ENCODE peak calls at places on chromosomes 5 and 9, in eight cellular contexts. K, S, R, W, M, I, V and U are unnamed samples.
A peak's percentile ranks its signal among the peaks of the same experiment; 100 is the strongest.

GRCh38 chr5:3607541-3608147 is 12.0 kb downstream of the IRX1 start:
- DNase-seq in K (no peak), R (peak; percentile 15), M (no peak), S (no peak), V (no peak), W (no peak), I (no peak), U (no peak)

GRCh38 chr9:31023793-31024192 is 1360.7 kb upstream of the ACO1 start:
- DNase-seq in K (no peak), R (no peak), M (no peak), S (no peak), I (no peak), V (no peak), W (no peak), U (no peak)

GRCh38 chr5:2989517-2989916 is 238.0 kb upstream of the IRX2 start:
- DNase-seq in V (no peak), M (no peak), K (no peak), I (no peak), S (no peak), W (no peak), R (no peak), U (no peak)

GRCh38 chr5:30100929-30101328 is 1092.6 kb upstream of the CDH6 start:
- DNase-seq in R (no peak), I (no peak), V (no peak), W (no peak), S (no peak), K (no peak), M (no peak), U (no peak)

GRCh38 chr9:5688109-5688508 is 59.2 kb downstream of the RIC1 start:
- DNase-seq in R (peak; percentile 67), S (no peak), V (no peak), M (no peak), K (no peak), W (no peak), I (no peak), U (no peak)

GRCh38 chr5:57441557-57441956 is 41.1 kb downstream of the ACTBL2 start:
- DNase-seq in R (peak; percentile 98), M (no peak), K (no peak), W (no peak), I (peak; percentile 98), S (no peak), V (no peak), U (no peak)

GRCh38 chr5:79773612-79774011 is 84.0 kb downstream of the CMYA5 start:
- DNase-seq in K (no peak), W (no peak), S (no peak), V (no peak), M (no peak), R (no peak), I (no peak), U (no peak)

GRCh38 chr9:123656565-123656964 is 273.4 kb downstream of the DENND1A start:
- DNase-seq in M (no peak), I (peak; percentile 6), W (no peak), S (no peak), K (no peak), V (no peak), R (peak; percentile 29), U (no peak)

GRCh38 chr5:177431317-177432142 is 5.1 kb downstream of the GRK6 start:
- DNase-seq in S (no peak), K (no peak), R (no peak), I (no peak), V (peak; percentile 35), M (peak; percentile 89), W (no peak), U (peak; percentile 81)

GRCh38 chr9:79184821-79185220 is 386.9 kb upstream of the TLE4 start:
- DNase-seq in V (no peak), W (no peak), I (no peak), K (no peak), R (no peak), S (no peak), M (no peak), U (no peak)

GRCh38 chr9:88660611-88661010 is 125.6 kb downstream of the NXNL2 start:
- DNase-seq in I (peak; percentile 30), M (no peak), R (peak; percentile 60), V (no peak), K (no peak), S (no peak), W (no peak), U (no peak)

GRCh38 chr5:1511037-1511436 is 12.7 kb downstream of the LPCAT1 start:
- DNase-seq in W (no peak), M (peak; percentile 38), V (no peak), I (no peak), R (no peak), K (peak; percentile 39), S (no peak), U (peak; percentile 15)

GRCh38 chr9:37906312-37907239 is 2.6 kb upstream of the SLC25A51 start:
- DNase-seq in W (no peak), I (no peak), S (no peak), K (no peak), M (no peak), V (no peak), R (no peak), U (no peak)

GRCh38 chr9:613771-614347 is 227.6 kb upstream of the DMRT1 start:
- DNase-seq in V (no peak), I (peak; percentile 87), R (peak; percentile 94), S (peak; percentile 41), K (peak; percentile 83), M (peak; percentile 61), W (no peak), U (peak; percentile 47)

GRCh38 chr5:56147679-56148230 is 85.4 kb downstream of the ANKRD55 start:
- DNase-seq in S (no peak), V (no peak), W (no peak), I (no peak), M (no peak), R (no peak), K (no peak), U (no peak)

GRCh38 chr9:120783611-120784047 is 9.6 kb downstream of the FBXW2 start:
- DNase-seq in I (peak; percentile 50), K (no peak), M (no peak), W (no peak), S (peak; percentile 40), V (no peak), R (peak; percentile 58), U (no peak)

GRCh38 chr5:8686707-8687106 is 817.8 kb downstream of the MTRR start:
- DNase-seq in W (no peak), R (peak; percentile 76), I (no peak), K (no peak), S (no peak), V (no peak), M (no peak), U (no peak)

GRCh38 chr5:150562832-150563231 is 54.9 kb downstream of the NDST1 start:
- DNase-seq in I (peak; percentile 41), M (no peak), V (no peak), S (no peak), K (no peak), W (no peak), R (peak; percentile 73), U (no peak)

GRCh38 chr5:175897285-175897684 is 25.9 kb downstream of the CPLX2 start:
- DNase-seq in I (no peak), K (no peak), M (no peak), V (no peak), W (no peak), R (no peak), S (no peak), U (no peak)

GRCh38 chr9:137145731-137146526 is 7.0 kb downstream of the GRIN1 start:
- DNase-seq in R (no peak), I (no peak), W (no peak), K (no peak), V (no peak), M (no peak), S (no peak), U (peak; percentile 28)

GRCh38 chr9:7935666-7936065 is 136.1 kb upstream of the DMAC1 start:
- DNase-seq in S (no peak), R (no peak), M (no peak), K (no peak), V (no peak), I (no peak), W (no peak), U (no peak)

GRCh38 chr5:111706345-111706744 is 50.6 kb downstream of the NREP start:
- DNase-seq in S (no peak), M (no peak), R (peak; percentile 37), V (no peak), W (no peak), I (no peak), K (no peak), U (no peak)

GRCh38 chr9:136740971-136741884 is 1.5 kb downstream of the LCN10 start:
- DNase-seq in R (peak; percentile 55), V (no peak), S (no peak), K (no peak), W (no peak), I (no peak), M (peak; percentile 75), U (no peak)

GRCh38 chr9:107039546-107039945 is 176.6 kb downstream of the ZNF462 start:
- DNase-seq in M (no peak), R (peak; percentile 45), V (no peak), K (no peak), I (peak; percentile 38), W (no peak), S (no peak), U (no peak)

GRCh38 chr9:86128235-86128822 is 29.0 kb upstream of the GOLM1 start:
- DNase-seq in S (no peak), R (no peak), I (no peak), W (no peak), M (no peak), K (no peak), V (no peak), U (no peak)

GRCh38 chr9:34659592-34660253 is 2.7 kb downstream of the CCL27 start:
- DNase-seq in K (no peak), V (no peak), R (no peak), W (no peak), I (peak; percentile 20), S (no peak), M (no peak), U (no peak)

GRCh38 chr9:116274293-116274692 is 120.7 kb downstream of the PAPPA start:
- DNase-seq in S (no peak), I (no peak), W (no peak), M (no peak), R (peak; percentile 54), K (no peak), V (no peak), U (no peak)

GRCh38 chr5:145774442-145774841 is 60.7 kb downstream of the PRELID2 start:
- DNase-seq in V (no peak), R (no peak), S (no peak), W (no peak), K (no peak), M (no peak), I (no peak), U (no peak)

GRCh38 chr5:132219981-132220380 is 7.7 kb downstream of the P4HA2 start:
- DNase-seq in M (no peak), S (no peak), I (no peak), V (no peak), R (no peak), K (no peak), W (no peak), U (no peak)

GRCh38 chr5:135156715-135157404 is 122.8 kb upstream of the PITX1 start:
- DNase-seq in S (peak; percentile 19), R (no peak), W (no peak), K (no peak), I (no peak), V (no peak), M (no peak), U (no peak)

GRCh38 chr5:107067391-107067790 is 603.3 kb downstream of the EFNA5 start:
- DNase-seq in R (no peak), M (no peak), S (no peak), I (no peak), K (no peak), V (no peak), W (no peak), U (no peak)

GRCh38 chr5:150398432-150399157 is 14.1 kb downstream of the CD74 start:
- DNase-seq in K (no peak), I (no peak), R (no peak), V (no peak), M (no peak), S (no peak), W (no peak), U (peak; percentile 44)

GRCh38 chr5:149129181-149129580 is 12.1 kb upstream of the ABLIM3 start:
- DNase-seq in I (no peak), V (no peak), M (no peak), K (no peak), S (no peak), W (no peak), R (no peak), U (no peak)